ENCODE peak calls at places on chromosomes 11 and 22, in five cellular contexts. A is stomach, F is colonic mucosa, H is HCT116, T is esophagus squamous epithelium. I is an unnamed sample. For H3K4me1, the result is how much of the 10 kb centered on the place peaks cover.

GRCh38 chr22:24200616-24201212 is 19.4 kb downstream of the SUSD2 start:
- DNase-seq in T (no peak), A (peak), H (peak), F (no peak), I (no peak)

GRCh38 chr11:11567862-11568650 is 53.7 kb downstream of the GALNT18 start:
- DNase-seq in T (no peak), H (peak), A (no peak), F (no peak), I (no peak)

GRCh38 chr11:8839957-8840945 is 70.7 kb upstream of the AKIP1 start:
- DNase-seq in H (no peak), F (peak), T (no peak), A (peak), I (no peak)

GRCh38 chr11:134062255-134063030 is 6.4 kb upstream of the JAM3 start:
- DNase-seq in F (no peak), H (no peak), A (no peak), T (no peak), I (no peak)

GRCh38 chr22:42994917-42995562 is 19.9 kb downstream of the PACSIN2 start:
- DNase-seq in H (no peak), T (no peak), A (peak), F (peak), I (peak)

GRCh38 chr11:123543796-123544195 is 110.6 kb downstream of the SCN3B start:
- DNase-seq in H (peak), F (no peak), T (no peak), A (no peak), I (no peak)

GRCh38 chr11:59463176-59463575 is 6.4 kb downstream of the OR4D6 start:
- DNase-seq in F (no peak), H (no peak), A (no peak), T (no peak), I (no peak)

GRCh38 chr11:126833020-126833419 is 167.6 kb downstream of the KIRREL3 start:
- DNase-seq in F (no peak), T (no peak), A (no peak), H (no peak), I (no peak)

GRCh38 chr11:77175869-77176539 is 48.0 kb downstream of the MYO7A start:
- DNase-seq in H (no peak), T (no peak), A (no peak), F (no peak), I (peak)

GRCh38 chr11:27358306-27358705 is 4.7 kb downstream of the CCDC34 start:
- DNase-seq in A (no peak), T (no peak), F (no peak), H (no peak), I (no peak)

GRCh38 chr11:126384053-126384335 is 28.5 kb downstream of the ST3GAL4 start:
- DNase-seq in A (no peak), T (no peak), H (no peak), F (no peak), I (no peak)

GRCh38 chr11:22728600-22729394 is 62.4 kb downstream of the GAS2 start:
- DNase-seq in H (no peak), F (no peak), T (no peak), A (no peak), I (no peak)

GRCh38 chr11:61052182-61052972 is 49.9 kb upstream of the CD5 start:
- DNase-seq in T (no peak), H (no peak), A (no peak), F (no peak), I (no peak)

GRCh38 chr11:134742228-134742612 is 330.2 kb upstream of the B3GAT1 start:
- DNase-seq in H (no peak), T (no peak), A (no peak), F (no peak), I (no peak)

GRCh38 chr11:130413383-130414106 is 14.9 kb downstream of the ADAMTS8 start:
- DNase-seq in H (no peak), T (no peak), F (no peak), A (no peak), I (no peak)

GRCh38 chr11:102244681-102245409 is 72.4 kb upstream of the BIRC3 start:
- DNase-seq in F (no peak), T (no peak), H (peak), A (no peak), I (no peak)

GRCh38 chr11:3775761-3776406 is 21.5 kb downstream of the NUP98 start:
- DNase-seq in A (no peak), F (no peak), H (no peak), T (no peak), I (no peak)

GRCh38 chr11:116698080-116698479 is 74.7 kb downstream of the BUD13 start:
- DNase-seq in F (peak), A (peak), H (no peak), T (no peak), I (no peak)

GRCh38 chr11:79045018-79045787 is 395.6 kb downstream of the TENM4 start:
- DNase-seq in H (no peak), A (no peak), F (no peak), T (no peak), I (no peak)

GRCh38 chr11:19431059-19431398 is 190.3 kb upstream of the E2F8 start:
- DNase-seq in F (no peak), H (no peak), T (no peak), A (peak), I (no peak)

GRCh38 chr11:103662880-103663279 is 373.6 kb upstream of the DDI1 start:
- DNase-seq in A (no peak), F (no peak), H (no peak), T (no peak), I (no peak)

GRCh38 chr22:38867496-38868285 is 4.3 kb downstream of the CBX6 start:
- DNase-seq in T (no peak), A (no peak), F (no peak), H (no peak), I (no peak)
- H3K4me1 ChIP-seq in T (under half), A (half or more), F (under half), H (under half), I (under half)

DNA sequence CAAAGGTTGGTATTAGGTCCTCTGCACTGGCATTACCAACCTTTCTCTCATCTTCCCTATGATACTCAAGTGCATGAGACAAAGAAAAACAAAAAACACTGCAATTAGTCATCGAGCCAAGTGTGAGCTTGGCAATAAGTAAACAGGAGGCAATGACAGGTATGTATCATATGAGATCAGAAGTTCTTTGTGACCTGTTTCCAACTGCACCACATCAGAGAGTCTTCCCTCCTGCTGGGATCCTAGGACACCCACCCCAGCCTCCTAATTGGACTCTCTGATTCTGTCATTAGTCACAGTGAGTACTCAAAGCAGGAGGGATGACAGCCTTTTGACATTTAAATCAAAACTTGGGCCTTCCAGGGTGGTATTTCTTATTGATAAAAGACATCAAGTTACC is 7.8 kb upstream of the JAML start:
- DNase-seq in A (no peak), T (no peak), H (peak), F (no peak), I (no peak)
- H3K4me1 ChIP-seq in A (under half), T (under half), H (under half), F (under half), I (under half)

GRCh38 chr11:2382129-2382517 is 5.0 kb downstream of the CD81 start:
- DNase-seq in A (no peak), T (no peak), F (no peak), H (no peak), I (peak)

GRCh38 chr11:2381494-2382128 is 4.5 kb downstream of the CD81 start:
- DNase-seq in F (no peak), A (no peak), H (no peak), T (no peak), I (peak)

GRCh38 chr11:2384723-2385041 is 7.6 kb downstream of the CD81 start:
- DNase-seq in H (no peak), F (no peak), A (no peak), T (no peak), I (peak)

GRCh38 chr11:2383823-2384722 is 7.0 kb downstream of the CD81 start:
- DNase-seq in H (no peak), F (peak), A (no peak), T (no peak), I (peak)

GRCh38 chr11:2382927-2383822 is 6.1 kb downstream of the CD81 start:
- DNase-seq in F (no peak), A (no peak), H (no peak), T (no peak), I (peak)
- H3K4me1 ChIP-seq in F (under half), A (half or more), H (under half), T (half or more), I (half or more)

DNA sequence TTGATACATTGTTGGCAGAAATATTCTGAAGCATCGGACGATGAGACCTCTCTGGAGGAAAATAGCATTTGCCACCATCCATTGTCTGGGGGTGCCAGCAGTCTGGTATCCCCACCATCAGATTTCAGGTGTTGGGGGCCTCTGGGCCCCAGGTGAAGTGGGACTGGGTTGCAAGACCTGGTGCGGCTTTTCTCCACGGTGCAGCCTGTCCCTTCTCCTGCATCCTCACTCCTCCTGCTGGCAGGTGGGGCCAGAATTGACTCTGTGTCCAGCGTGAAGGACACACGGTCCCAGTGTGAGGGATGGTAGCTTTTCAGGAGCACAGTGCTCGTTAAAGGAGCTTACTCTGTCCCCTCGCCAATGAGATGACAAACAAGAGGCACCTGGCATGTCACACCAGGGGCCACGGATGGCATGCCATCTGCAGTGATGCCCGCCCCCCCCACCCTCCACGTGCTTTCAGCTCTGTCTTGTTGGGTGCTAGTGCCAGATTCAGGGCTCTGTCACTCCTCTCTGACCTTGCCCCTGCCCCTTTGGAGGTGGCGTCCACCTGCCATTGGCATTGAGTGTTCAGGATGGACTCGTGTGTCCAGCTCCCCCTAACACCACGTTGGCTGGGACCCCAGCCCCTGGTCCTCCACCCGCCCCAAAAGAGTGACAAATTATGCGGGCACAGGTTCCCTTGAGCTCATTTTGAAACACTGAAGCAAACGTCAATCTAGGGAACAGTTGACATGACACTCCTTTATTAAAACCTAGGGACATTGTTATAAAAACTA is 62.4 kb downstream of the PARVG start:
- DNase-seq in A (peak), T (no peak), H (no peak), F (no peak), I (no peak)
- H3K4me1 ChIP-seq in A (under half), T (under half), H (under half), F (under half), I (under half)

GRCh38 chr22:30247561-30247960 is 1.0 kb upstream of the LIF start:
- DNase-seq in H (no peak), A (no peak), F (peak), T (no peak), I (no peak)
- H3K4me1 ChIP-seq in H (half or more), A (half or more), F (under half), T (under half), I (under half)

I was measured in kidney.